ENCODE peak calls at places on chromosomes 1 and 21, in four cellular contexts. C is GM23338, I is HCT116, O is GM12878. K is an unnamed sample. For H3K36me3, the result is how much of the 10 kb centered on the place peaks cover.

GRCh38 chr1:151710187-151710586 is 6.4 kb downstream of the CELF3 start:
- DNase-seq in I (no peak), C (peak), O (no peak), K (no peak)

GRCh38 chr1:227920896-227921295 is 26.8 kb downstream of the WNT9A start:
- DNase-seq in O (no peak), C (no peak), I (no peak), K (no peak)

GRCh38 chr1:76576876-76577817 is 290.1 kb upstream of the ST6GALNAC5 start:
- DNase-seq in I (no peak), C (no peak), O (no peak), K (no peak)

GRCh38 chr1:22453181-22453580 is 1.5 kb downstream of the ZBTB40 start:
- DNase-seq in C (no peak), O (no peak), I (no peak), K (no peak)

GRCh38 chr1:235893840-235894239 is 27.1 kb upstream of the LYST start:
- DNase-seq in O (no peak), I (no peak), C (no peak), K (no peak)

GRCh38 chr1:178278135-178278534 is 184.2 kb downstream of the RASAL2 start:
- DNase-seq in I (no peak), C (no peak), O (no peak), K (no peak)

GRCh38 chr1:193103759-193104495 is 1.3 kb downstream of the GLRX2 start:
- DNase-seq in C (no peak), O (no peak), I (no peak), K (no peak)

GRCh38 chr1:169701261-169701802 is 10.1 kb downstream of the SELL start:
- DNase-seq in O (no peak), I (no peak), C (no peak), K (no peak)

GRCh38 chr1:173341307-173341706 is 134.2 kb upstream of the TNFSF4 start:
- DNase-seq in C (no peak), O (no peak), I (no peak), K (no peak)

GRCh38 chr1:1021860-1022259 is 1.9 kb downstream of the AGRN start:
- DNase-seq in I (no peak), O (no peak), C (no peak), K (no peak)

GRCh38 chr1:110235181-110235838 is 25.2 kb downstream of the KCNC4 start:
- DNase-seq in C (no peak), O (no peak), I (no peak), K (no peak)

GRCh38 chr1:67339623-67340343 is 32.1 kb downstream of the IL12RB2 start:
- DNase-seq in I (no peak), C (no peak), O (peak), K (peak)

GRCh38 chr1:174116042-174116441 is 43.3 kb upstream of the RABGAP1L start:
- DNase-seq in I (no peak), C (no peak), O (no peak), K (no peak)

GRCh38 chr1:15220825-15221431 is 26.1 kb upstream of the FHAD1 start:
- DNase-seq in I (no peak), O (no peak), C (peak), K (no peak)

GRCh38 chr1:201585099-201585498 is 46.2 kb downstream of the NAV1 start:
- DNase-seq in C (no peak), I (no peak), O (no peak), K (no peak)

GRCh38 chr21:34626131-34626530 is 11.2 kb upstream of the RCAN1 start:
- DNase-seq in I (no peak), O (no peak), C (no peak), K (no peak)

GRCh38 chr1:22531251-22531650 is 32.0 kb upstream of the EPHA8 start:
- DNase-seq in I (no peak), C (no peak), O (no peak), K (no peak)

GRCh38 chr1:112866151-112866550 is 89.8 kb downstream of the SLC16A1 start:
- DNase-seq in C (no peak), I (no peak), O (no peak), K (no peak)

DNA sequence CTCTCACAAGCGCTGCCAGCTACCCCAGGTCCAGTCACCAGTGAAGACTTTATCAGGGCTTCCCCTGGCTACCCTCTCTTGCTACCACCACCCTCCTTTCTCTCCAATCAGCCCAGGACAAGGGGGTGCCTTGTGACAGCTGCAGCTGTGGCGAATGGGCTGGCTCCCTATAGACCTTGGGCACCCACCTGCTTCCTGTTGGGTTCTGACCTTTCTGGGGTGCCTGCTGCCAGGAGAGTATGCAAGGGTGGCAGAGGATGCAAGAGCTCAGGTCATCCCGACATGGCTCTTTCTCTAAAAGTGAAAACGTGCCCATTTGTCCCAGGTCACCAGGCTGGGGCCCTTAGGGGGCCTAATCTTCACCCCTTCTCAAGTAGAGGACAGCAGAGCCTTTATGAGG is 6.6 kb downstream of the KLHDC8A start:
- DNase-seq in O (no peak), C (no peak), I (no peak), K (no peak)
- TF ChIP-seq EZH2 in O (no peak), C (no peak), I (no peak), K (no peak)

GRCh38 chr1:60833173-60833572 is 249.2 kb upstream of the NFIA start:
- DNase-seq in I (no peak), C (peak), O (no peak), K (no peak)

GRCh38 chr1:60828944-60829343 is 253.4 kb upstream of the NFIA start:
- DNase-seq in C (peak), O (no peak), I (no peak), K (no peak)

GRCh38 chr1:60832372-60832771 is 250.0 kb upstream of the NFIA start:
- DNase-seq in O (no peak), I (no peak), C (no peak), K (no peak)

GRCh38 chr1:60835649-60836048 is 246.7 kb upstream of the NFIA start:
- DNase-seq in C (no peak), I (no peak), O (no peak), K (no peak)

DNA sequence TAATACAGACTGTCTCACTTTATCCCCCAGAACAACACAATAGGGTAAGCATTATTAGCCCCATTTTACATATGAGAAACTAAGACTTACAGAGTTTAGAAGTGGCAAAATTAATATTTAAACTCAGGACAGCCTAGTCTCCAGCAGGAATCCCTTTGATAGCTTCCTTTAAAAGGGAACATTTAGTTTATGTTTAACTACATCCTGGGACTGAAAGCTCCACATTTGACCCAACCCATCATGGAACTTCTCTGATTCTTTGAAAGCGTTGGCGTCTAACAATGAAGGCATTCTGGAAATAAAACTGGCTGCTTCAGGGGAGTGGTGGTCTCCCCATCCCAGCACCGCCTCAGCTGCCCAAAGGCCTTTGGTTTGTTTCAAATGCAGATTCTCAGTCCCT is 250.6 kb upstream of the NFIA start:
- DNase-seq in O (no peak), C (no peak), I (no peak), K (no peak)
- H3K36me3 ChIP-seq in O (under half), C (under half), I (under half), K (under half)

GRCh38 chr1:162326559-162326958 is 50.1 kb downstream of the SPATA46 start:
- DNase-seq in O (no peak), C (no peak), I (no peak), K (no peak)

GRCh38 chr1:162328507-162328906 is 48.1 kb downstream of the SPATA46 start:
- DNase-seq in O (no peak), C (no peak), I (no peak), K (no peak)

GRCh38 chr1:162324391-162324790 is 52.3 kb downstream of the SPATA46 start:
- DNase-seq in O (no peak), I (no peak), C (no peak), K (no peak)

GRCh38 chr1:162327791-162328165 is 48.9 kb downstream of the SPATA46 start:
- DNase-seq in O (no peak), I (no peak), C (no peak), K (no peak)

DNA sequence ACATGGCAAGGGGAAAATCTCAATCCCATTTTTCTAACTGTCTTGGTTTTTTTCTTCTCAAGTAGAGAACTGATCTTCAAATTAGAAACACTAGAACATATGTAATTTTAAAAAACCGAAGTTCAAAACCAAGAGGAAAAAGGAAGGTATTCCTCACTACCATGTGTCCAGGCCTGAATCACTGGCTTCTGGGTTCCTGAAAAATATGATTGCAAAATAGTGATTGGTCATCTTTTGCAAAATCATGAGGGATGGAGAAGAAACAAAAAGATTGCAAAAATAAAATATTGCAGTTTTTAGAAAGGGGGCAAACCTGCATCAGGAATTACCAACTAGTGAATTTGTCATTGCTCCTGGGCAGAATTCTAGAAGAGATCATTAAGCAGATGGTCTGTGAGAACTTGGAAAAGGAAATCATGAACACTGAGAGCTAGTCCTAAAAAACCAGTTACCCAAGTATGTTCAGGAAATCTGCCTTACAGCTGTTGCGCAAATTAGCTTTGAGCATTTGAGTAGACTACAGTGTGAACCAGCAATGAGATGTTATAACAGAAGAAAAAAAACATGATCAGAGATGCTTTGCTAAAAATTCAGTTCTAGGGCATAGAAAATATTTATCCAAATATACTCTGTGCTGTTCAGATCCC is 49.4 kb downstream of the SPATA46 start:
- DNase-seq in C (no peak), I (no peak), O (no peak), K (no peak)
- H3K4me2 ChIP-seq in C (no peak), I (no peak), O (no peak), K (no peak)

DNA sequence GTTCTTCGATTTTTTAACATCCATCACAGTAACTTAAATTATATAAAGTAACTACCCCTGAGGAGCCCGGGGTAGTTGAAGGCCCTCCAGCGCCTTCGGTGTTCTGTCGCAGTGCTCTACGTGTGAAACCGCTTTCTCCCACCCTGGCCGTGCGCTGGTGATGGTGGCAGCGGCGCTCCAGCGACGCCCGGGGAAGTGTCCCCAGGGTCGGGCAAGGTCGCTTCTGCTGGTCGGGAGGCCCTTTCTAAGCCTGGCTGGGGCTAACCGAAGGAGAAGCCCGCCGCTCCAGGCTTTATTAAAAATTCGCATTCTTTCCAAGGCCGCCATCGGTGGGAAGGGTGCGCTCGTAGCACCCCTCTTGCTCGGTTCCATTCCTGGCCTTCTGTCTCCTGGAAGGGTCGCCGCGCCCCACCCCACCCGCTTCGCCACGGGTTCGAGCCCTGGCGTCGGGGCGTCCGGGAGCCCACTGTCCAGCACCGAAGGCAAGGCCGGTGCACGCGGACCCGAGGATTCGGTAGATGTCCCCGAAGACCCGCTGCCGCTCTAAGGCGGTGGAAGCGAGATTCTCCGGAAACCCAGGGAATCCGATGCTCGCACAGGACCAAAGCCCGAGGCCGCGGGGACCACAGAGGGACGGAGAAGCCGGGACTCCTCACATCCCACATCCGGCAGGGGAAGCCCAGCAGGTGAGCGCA is 807 bp upstream of the RIPPLY3 start:
- DNase-seq in C (peak), O (no peak), I (no peak), K (no peak)
- TF ChIP-seq EZH2 in C (no peak), O (no peak), I (no peak), K (no peak)

GRCh38 chr1:9733160-9733789 is 81.7 kb downstream of the PIK3CD start:
- DNase-seq in O (no peak), C (no peak), I (no peak), K (no peak)

GRCh38 chr1:9737057-9737456 is 85.5 kb downstream of the PIK3CD start:
- DNase-seq in C (no peak), I (no peak), O (no peak), K (no peak)

GRCh38 chr1:9736241-9736640 is 84.7 kb downstream of the PIK3CD start:
- DNase-seq in C (no peak), O (no peak), I (no peak), K (no peak)

GRCh38 chr1:9737716-9738115 is 86.0 kb downstream of the CLSTN1 start:
- DNase-seq in C (no peak), O (no peak), I (no peak), K (no peak)

GRCh38 chr1:9735800-9736199 is 84.3 kb downstream of the PIK3CD start:
- DNase-seq in C (no peak), I (no peak), O (no peak), K (no peak)
- H3K36me3 ChIP-seq in C (under half), I (under half), O (under half), K (under half)

GRCh38 chr1:160807242-160807641 is 11.3 kb downstream of the LY9 start:
- DNase-seq in O (no peak), C (no peak), I (no peak), K (no peak)
- H3K4me2 ChIP-seq in O (no peak), C (no peak), I (no peak), K (no peak)

GRCh38 chr1:231808116-231808515 is 181.5 kb downstream of the DISC1 start:
- DNase-seq in C (no peak), O (no peak), I (no peak), K (no peak)
- TF ChIP-seq EZH2 in C (no peak), O (no peak), I (no peak), K (no peak)

GRCh38 chr21:45496968-45497845 is 45.0 kb downstream of the SLC19A1 start:
- DNase-seq in I (no peak), O (no peak), C (no peak), K (no peak)

GRCh38 chr21:45494135-45494850 is 47.9 kb downstream of the SLC19A1 start:
- DNase-seq in I (no peak), O (no peak), C (no peak), K (no peak)

GRCh38 chr21:45493401-45494001 is 48.7 kb downstream of the SLC19A1 start:
- DNase-seq in O (no peak), I (no peak), C (no peak), K (no peak)

GRCh38 chr21:45496151-45496967 is 45.9 kb downstream of the SLC19A1 start:
- DNase-seq in O (no peak), C (no peak), I (no peak), K (no peak)

DNA sequence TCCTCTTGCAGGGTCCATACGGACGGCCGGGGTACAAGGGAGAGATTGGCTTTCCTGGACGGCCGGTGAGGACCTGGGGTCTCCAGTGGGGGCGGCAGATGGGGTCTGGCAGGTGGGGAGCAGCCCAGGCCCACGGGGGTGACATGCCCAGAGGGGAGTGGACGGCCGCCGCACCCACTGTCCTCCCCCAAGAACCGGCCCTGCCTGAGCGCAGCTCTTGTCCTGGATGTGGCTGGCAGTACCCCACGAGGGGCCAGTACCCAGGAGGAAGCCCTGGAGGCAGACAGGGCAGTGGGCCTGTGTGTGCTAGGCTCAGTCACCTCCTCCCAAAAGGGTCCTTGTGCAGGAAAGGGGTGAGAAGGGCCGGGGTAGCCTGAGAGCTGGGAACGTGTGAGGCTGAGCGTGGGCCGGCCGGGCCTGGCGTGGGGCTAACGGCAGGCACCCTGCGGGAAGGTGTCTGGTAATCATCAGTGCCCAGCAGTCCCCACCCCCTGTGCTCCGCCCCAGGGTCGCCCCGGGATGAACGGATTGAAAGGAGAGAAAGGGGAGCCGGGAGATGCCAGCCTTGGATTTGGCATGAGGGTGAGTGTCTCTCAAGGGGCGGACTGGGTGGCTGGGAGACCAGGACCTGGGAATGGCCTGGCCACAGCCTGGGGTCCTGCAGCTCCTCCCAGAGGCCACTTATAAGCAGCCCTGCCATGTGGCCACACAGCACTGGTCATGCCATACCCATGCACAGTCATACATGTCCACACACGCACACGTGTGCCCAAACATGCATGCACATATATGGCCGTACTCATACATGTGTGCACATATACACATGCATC is 47.2 kb downstream of the SLC19A1 start:
- DNase-seq in C (no peak), O (no peak), I (no peak), K (no peak)
- H3K36me3 ChIP-seq in C (under half), O (under half), I (under half), K (under half)

K was measured in MM.1S.